ENCODE peak calls at places on chromosome 15, in four cellular contexts. One of them, this sample, is unnamed.

GRCh38 chr15:99435138-99435695 is 130.6 kb upstream of the MEF2A start:
- DNase-seq in HepG2: no peak
- DNase-seq in SK-N-SH: no peak
- DNase-seq in GM12878: no peak
- DNase-seq in this sample: no peak

GRCh38 chr15:28992996-28993719 is 107.4 kb downstream of the APBA2 start:
- DNase-seq in HepG2: no peak
- DNase-seq in SK-N-SH: no peak
- DNase-seq in GM12878: no peak
- DNase-seq in this sample: no peak

GRCh38 chr15:101396484-101397261 is 92.8 kb downstream of the PCSK6 start:
- DNase-seq in HepG2: no peak
- DNase-seq in SK-N-SH: no peak
- DNase-seq in GM12878: no peak
- DNase-seq in this sample: no peak

GRCh38 chr15:43225201-43225949 is 4.6 kb upstream of the EPB42 start:
- DNase-seq in HepG2: peak
- DNase-seq in SK-N-SH: peak
- DNase-seq in GM12878: peak
- DNase-seq in this sample: no peak

GRCh38 chr15:63899193-63899592 is 65.4 kb upstream of the HERC1 start:
- DNase-seq in HepG2: no peak
- DNase-seq in SK-N-SH: no peak
- DNase-seq in GM12878: no peak
- DNase-seq in this sample: no peak

GRCh38 chr15:49530106-49530505 is 90.5 kb downstream of the FAM227B start:
- DNase-seq in HepG2: peak
- DNase-seq in SK-N-SH: no peak
- DNase-seq in GM12878: no peak
- DNase-seq in this sample: no peak

GRCh38 chr15:38389924-38390542 is 63.9 kb upstream of the FAM98B start:
- DNase-seq in HepG2: peak
- DNase-seq in SK-N-SH: peak
- DNase-seq in GM12878: peak
- DNase-seq in this sample: no peak

GRCh38 chr15:99452728-99453643 is 112.8 kb upstream of the MEF2A start:
- DNase-seq in HepG2: peak
- DNase-seq in SK-N-SH: peak
- DNase-seq in GM12878: peak
- DNase-seq in this sample: peak

GRCh38 chr15:64842986-64843561 is 1.4 kb downstream of the PLEKHO2 start:
- DNase-seq in HepG2: no peak
- DNase-seq in SK-N-SH: peak
- DNase-seq in GM12878: no peak
- DNase-seq in this sample: no peak

GRCh38 chr15:57640935-57641682 is 49.4 kb downstream of the MYZAP start:
- DNase-seq in HepG2: peak
- DNase-seq in SK-N-SH: peak
- DNase-seq in GM12878: no peak
- DNase-seq in this sample: no peak

GRCh38 chr15:98000249-98001203 is 40.0 kb downstream of the ARRDC4 start:
- DNase-seq in HepG2: no peak
- DNase-seq in SK-N-SH: no peak
- DNase-seq in GM12878: no peak
- DNase-seq in this sample: no peak

GRCh38 chr15:59140422-59141226 is 35.7 kb downstream of the CCNB2 start:
- DNase-seq in HepG2: no peak
- DNase-seq in SK-N-SH: no peak
- DNase-seq in GM12878: no peak
- DNase-seq in this sample: no peak

GRCh38 chr15:100873029-100873677 is 6.5 kb upstream of the ALDH1A3 start:
- DNase-seq in HepG2: peak
- DNase-seq in SK-N-SH: peak
- DNase-seq in GM12878: peak
- DNase-seq in this sample: peak

GRCh38 chr15:84915011-84915958 is 30.8 kb downstream of the SLC28A1 start:
- DNase-seq in HepG2: peak
- DNase-seq in SK-N-SH: peak
- DNase-seq in GM12878: peak
- DNase-seq in this sample: no peak

GRCh38 chr15:71082803-71083202 is 32.5 kb upstream of the THSD4 start:
- DNase-seq in HepG2: no peak
- DNase-seq in SK-N-SH: no peak
- DNase-seq in GM12878: no peak
- DNase-seq in this sample: no peak

GRCh38 chr15:56934269-56934668 is 15.8 kb downstream of the TCF12 start:
- DNase-seq in HepG2: no peak
- DNase-seq in SK-N-SH: no peak
- DNase-seq in GM12878: no peak
- DNase-seq in this sample: no peak

GRCh38 chr15:83380682-83381081 is 66.5 kb upstream of the SH3GL3 start:
- DNase-seq in HepG2: peak
- DNase-seq in SK-N-SH: peak
- DNase-seq in GM12878: peak
- DNase-seq in this sample: no peak

GRCh38 chr15:62163847-62164499 is 1.1 kb downstream of the C2CD4B start:
- DNase-seq in HepG2: no peak
- DNase-seq in SK-N-SH: peak
- DNase-seq in GM12878: no peak
- DNase-seq in this sample: no peak

GRCh38 chr15:82999905-83000671 is 11.4 kb downstream of the C15orf40 start:
- DNase-seq in HepG2: peak
- DNase-seq in SK-N-SH: peak
- DNase-seq in GM12878: peak
- DNase-seq in this sample: peak

GRCh38 chr15:49255966-49256759 is 86.1 kb downstream of the GALK2 start:
- DNase-seq in HepG2: no peak
- DNase-seq in SK-N-SH: no peak
- DNase-seq in GM12878: no peak
- DNase-seq in this sample: no peak

GRCh38 chr15:61915640-61916039 is 144.6 kb downstream of the VPS13C start:
- DNase-seq in HepG2: no peak
- DNase-seq in SK-N-SH: peak
- DNase-seq in GM12878: no peak
- DNase-seq in this sample: no peak

GRCh38 chr15:40103124-40103858 is 5.4 kb downstream of the BMF start:
- DNase-seq in HepG2: no peak
- DNase-seq in SK-N-SH: peak
- DNase-seq in GM12878: no peak
- DNase-seq in this sample: peak
- TF ChIP-seq TCF12 in HepG2: no peak
- TF ChIP-seq TCF12 in SK-N-SH: peak
- TF ChIP-seq TCF12 in GM12878: no peak
- TF ChIP-seq TCF12 in this sample: peak

GRCh38 chr15:88605507-88606436 is 15.4 kb upstream of the AEN start:
- DNase-seq in HepG2: no peak
- DNase-seq in SK-N-SH: peak
- DNase-seq in GM12878: no peak
- DNase-seq in this sample: no peak
- TF ChIP-seq TCF12 in HepG2: no peak
- TF ChIP-seq TCF12 in SK-N-SH: no peak
- TF ChIP-seq TCF12 in GM12878: no peak
- TF ChIP-seq TCF12 in this sample: peak

DNA sequence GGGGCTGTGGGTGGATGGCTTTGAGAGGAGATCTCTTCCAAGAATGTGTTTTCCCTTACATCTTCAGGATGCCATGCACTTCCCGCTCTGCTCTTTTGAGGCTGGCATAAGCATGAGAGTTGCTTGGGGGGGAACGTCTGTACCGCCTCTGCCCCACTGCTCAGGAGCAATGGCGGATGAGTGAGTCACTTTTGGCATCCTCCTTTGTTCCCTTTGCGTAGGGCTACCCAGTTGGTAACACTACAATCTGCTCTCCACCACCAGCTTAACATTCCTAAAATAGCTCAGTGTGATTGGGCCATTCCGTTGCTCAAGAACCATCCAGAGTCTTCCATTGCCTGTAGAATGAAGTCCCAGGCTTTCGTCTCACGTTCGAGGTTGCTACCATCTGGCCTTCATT is 154.5 kb downstream of the RPLP1 start:
- DNase-seq in HepG2: no peak
- DNase-seq in SK-N-SH: no peak
- DNase-seq in GM12878: no peak
- DNase-seq in this sample: no peak
- TF ChIP-seq TCF12 in HepG2: no peak
- TF ChIP-seq TCF12 in SK-N-SH: no peak
- TF ChIP-seq TCF12 in GM12878: no peak
- TF ChIP-seq TCF12 in this sample: no peak

DNA sequence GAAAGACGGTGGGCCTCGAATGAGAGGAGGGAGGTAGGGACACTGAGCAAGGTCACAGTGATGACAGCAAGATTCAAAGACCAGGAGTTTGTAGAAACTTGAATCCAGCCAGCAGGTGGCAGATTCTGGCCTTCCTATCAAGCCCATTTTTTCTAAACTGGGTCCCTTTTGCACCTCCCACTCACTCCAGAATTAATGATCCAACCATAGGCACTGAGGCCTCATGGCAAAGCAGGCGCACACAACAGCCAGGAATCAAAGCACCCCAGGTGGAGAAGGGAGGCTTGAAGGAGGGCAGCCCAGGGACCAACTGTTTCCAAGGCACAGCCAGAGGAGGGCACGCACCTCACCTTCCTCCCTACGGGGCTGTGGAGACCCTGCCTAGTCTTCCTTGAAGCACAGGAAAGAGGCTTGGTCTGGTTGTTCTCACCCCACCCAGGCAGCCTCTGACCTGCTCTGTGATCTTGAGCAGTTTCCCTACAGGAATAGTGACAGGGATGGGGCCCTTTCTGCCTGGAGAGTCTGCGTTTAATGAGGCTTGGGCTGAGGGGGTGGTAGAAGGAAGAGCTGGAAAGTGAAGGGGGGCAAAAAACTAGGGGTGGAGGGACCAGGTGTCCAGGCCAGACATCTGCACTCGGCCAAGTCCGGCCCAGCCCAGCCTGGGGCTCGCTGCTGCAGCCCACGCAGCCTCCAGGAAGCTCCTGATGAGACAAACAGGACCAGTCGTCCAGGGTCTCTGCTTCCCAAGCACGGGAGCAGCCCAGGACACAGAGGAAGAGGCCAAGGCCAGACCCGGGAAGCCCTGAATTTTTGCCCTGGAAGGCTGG is 90.0 kb downstream of the ANP32A start:
- DNase-seq in HepG2: peak
- DNase-seq in SK-N-SH: peak
- DNase-seq in GM12878: no peak
- DNase-seq in this sample: peak
- TF ChIP-seq TCF12 in HepG2: no peak
- TF ChIP-seq TCF12 in SK-N-SH: no peak
- TF ChIP-seq TCF12 in GM12878: no peak
- TF ChIP-seq TCF12 in this sample: no peak

GRCh38 chr15:77027111-77027696 is 32.3 kb downstream of the PSTPIP1 start:
- DNase-seq in HepG2: no peak
- DNase-seq in SK-N-SH: peak
- DNase-seq in GM12878: no peak
- DNase-seq in this sample: no peak

GRCh38 chr15:77025471-77025901 is 30.6 kb downstream of the PSTPIP1 start:
- DNase-seq in HepG2: no peak
- DNase-seq in SK-N-SH: peak
- DNase-seq in GM12878: no peak
- DNase-seq in this sample: peak

GRCh38 chr15:77027697-77028450 is 32.9 kb downstream of the PSTPIP1 start:
- DNase-seq in HepG2: no peak
- DNase-seq in SK-N-SH: peak
- DNase-seq in GM12878: no peak
- DNase-seq in this sample: peak

GRCh38 chr15:77025941-77026411 is 31.1 kb downstream of the PSTPIP1 start:
- DNase-seq in HepG2: no peak
- DNase-seq in SK-N-SH: no peak
- DNase-seq in GM12878: no peak
- DNase-seq in this sample: no peak

GRCh38 chr15:77026501-77027110 is 31.7 kb downstream of the PSTPIP1 start:
- DNase-seq in HepG2: no peak
- DNase-seq in SK-N-SH: peak
- DNase-seq in GM12878: no peak
- DNase-seq in this sample: no peak
- TF ChIP-seq TCF12 in HepG2: no peak
- TF ChIP-seq TCF12 in SK-N-SH: no peak
- TF ChIP-seq TCF12 in GM12878: no peak
- TF ChIP-seq TCF12 in this sample: no peak